ENCODE peak calls at places on chromosomes 4 and X, in four cellular contexts. One of them, this sample, is unnamed.

GRCh38 chr4:16085822-16086221 is 2.0 kb upstream of the PROM1 start:
- DNase-seq in heart left ventricle: no peak
- DNase-seq in adrenal gland: no peak
- DNase-seq in upper lobe of left lung: no peak
- DNase-seq in this sample: peak; percentile 47

GRCh38 chrX:40209951-40210617 is 112.3 kb upstream of the BCOR start:
- DNase-seq in heart left ventricle: no peak
- DNase-seq in adrenal gland: no peak
- DNase-seq in upper lobe of left lung: no peak
- DNase-seq in this sample: no peak

GRCh38 chrX:149648932-149649331 is 17.3 kb upstream of the TMEM185A start:
- DNase-seq in heart left ventricle: no peak
- DNase-seq in adrenal gland: no peak
- DNase-seq in upper lobe of left lung: no peak
- DNase-seq in this sample: peak; percentile 78

GRCh38 chr4:146051724-146052396 is 113.2 kb upstream of the ZNF827 start:
- DNase-seq in heart left ventricle: no peak
- DNase-seq in adrenal gland: no peak
- DNase-seq in upper lobe of left lung: no peak
- DNase-seq in this sample: no peak

GRCh38 chr4:153582954-153583456 is 101.1 kb upstream of the TLR2 start:
- DNase-seq in heart left ventricle: no peak
- DNase-seq in adrenal gland: no peak
- DNase-seq in upper lobe of left lung: no peak
- DNase-seq in this sample: no peak

GRCh38 chr4:158826882-158827281 is 58.1 kb downstream of the FNIP2 start:
- DNase-seq in heart left ventricle: no peak
- DNase-seq in adrenal gland: no peak
- DNase-seq in upper lobe of left lung: no peak
- DNase-seq in this sample: no peak

GRCh38 chr4:180665994-180666818 is 1577.0 kb upstream of the TENM3 start:
- DNase-seq in heart left ventricle: no peak
- DNase-seq in adrenal gland: peak; percentile 52
- DNase-seq in upper lobe of left lung: no peak
- DNase-seq in this sample: no peak

GRCh38 chr4:39354178-39354503 is 12.0 kb downstream of the RFC1 start:
- DNase-seq in heart left ventricle: no peak
- DNase-seq in adrenal gland: no peak
- DNase-seq in upper lobe of left lung: no peak
- DNase-seq in this sample: no peak

GRCh38 chr4:4778491-4779003 is 80.9 kb upstream of the MSX1 start:
- DNase-seq in heart left ventricle: no peak
- DNase-seq in adrenal gland: no peak
- DNase-seq in upper lobe of left lung: no peak
- DNase-seq in this sample: no peak

GRCh38 chrX:119503484-119503861 is 35.2 kb downstream of the SLC25A5 start:
- DNase-seq in heart left ventricle: peak; percentile 38
- DNase-seq in adrenal gland: peak; percentile 71
- DNase-seq in upper lobe of left lung: no peak
- DNase-seq in this sample: no peak

GRCh38 chrX:5644786-5645185 is 583.9 kb downstream of the NLGN4X start:
- DNase-seq in heart left ventricle: no peak
- DNase-seq in adrenal gland: no peak
- DNase-seq in upper lobe of left lung: no peak
- DNase-seq in this sample: no peak

GRCh38 chrX:28498658-28499057 is 88.6 kb upstream of the IL1RAPL1 start:
- DNase-seq in heart left ventricle: no peak
- DNase-seq in adrenal gland: no peak
- DNase-seq in upper lobe of left lung: no peak
- DNase-seq in this sample: no peak

GRCh38 chr4:182916483-182917181 is 554 bp downstream of the DCTD start:
- DNase-seq in heart left ventricle: peak; percentile 80
- DNase-seq in adrenal gland: peak; percentile 76
- DNase-seq in upper lobe of left lung: no peak
- DNase-seq in this sample: no peak

GRCh38 chr4:181008164-181008563 is 1235.0 kb upstream of the TENM3 start:
- DNase-seq in heart left ventricle: no peak
- DNase-seq in adrenal gland: no peak
- DNase-seq in upper lobe of left lung: no peak
- DNase-seq in this sample: no peak

GRCh38 chrX:139172731-139173130 is 357.8 kb upstream of the F9 start:
- DNase-seq in heart left ventricle: no peak
- DNase-seq in adrenal gland: no peak
- DNase-seq in upper lobe of left lung: no peak
- DNase-seq in this sample: no peak

GRCh38 chr4:3766207-3766790 is at the start of gene ADRA2C:
- DNase-seq in heart left ventricle: no peak
- DNase-seq in adrenal gland: no peak
- DNase-seq in upper lobe of left lung: no peak
- DNase-seq in this sample: no peak

GRCh38 chrX:23785564-23785963 is 2.6 kb downstream of the SAT1 start:
- DNase-seq in heart left ventricle: no peak
- DNase-seq in adrenal gland: no peak
- DNase-seq in upper lobe of left lung: no peak
- DNase-seq in this sample: no peak
- TF ChIP-seq POLR2A in heart left ventricle: no peak
- TF ChIP-seq POLR2A in adrenal gland: peak; percentile 14
- TF ChIP-seq POLR2A in upper lobe of left lung: no peak
- TF ChIP-seq POLR2A in this sample: no peak

GRCh38 chrX:132488092-132488749 is 617 bp downstream of the MBNL3 start:
- DNase-seq in heart left ventricle: no peak
- DNase-seq in adrenal gland: peak; percentile 35
- DNase-seq in upper lobe of left lung: no peak
- DNase-seq in this sample: no peak
- H3K9me3 ChIP-seq in heart left ventricle: no peaks in the 10 kb centered on the region
- H3K9me3 ChIP-seq in adrenal gland: no peaks in the 10 kb centered on the region
- H3K9me3 ChIP-seq in upper lobe of left lung: no peaks in the 10 kb centered on the region
- H3K9me3 ChIP-seq in this sample: no peaks in the 10 kb centered on the region

DNA sequence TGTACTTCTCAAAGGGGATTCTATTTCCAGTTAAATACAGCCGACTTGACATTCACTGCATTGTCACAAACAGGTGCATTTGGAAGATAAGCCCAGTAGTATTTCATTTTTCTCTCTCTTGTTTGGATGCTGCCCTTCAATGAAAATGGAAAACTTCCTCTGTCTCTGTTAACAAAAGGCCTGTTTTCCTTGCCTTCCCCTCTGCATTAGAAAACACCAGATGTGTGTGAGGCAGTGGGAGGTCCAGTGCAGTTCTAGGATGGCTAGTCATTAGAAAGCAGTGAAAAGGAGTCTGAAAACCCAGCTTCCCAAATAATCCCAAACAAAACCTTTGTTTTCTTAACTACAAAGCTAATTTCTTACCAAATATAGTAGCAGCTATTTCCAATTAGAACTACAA is 451.9 kb upstream of the RPS6KA3 start:
- DNase-seq in heart left ventricle: no peak
- DNase-seq in adrenal gland: no peak
- DNase-seq in upper lobe of left lung: no peak
- DNase-seq in this sample: no peak
- H3K27ac ChIP-seq in heart left ventricle: no peak overlapping the region
- H3K27ac ChIP-seq in adrenal gland: no peak overlapping the region
- H3K27ac ChIP-seq in upper lobe of left lung: no peak overlapping the region
- H3K27ac ChIP-seq in this sample: no peak overlapping the region

GRCh38 chr4:120919358-120919757 is 3.2 kb downstream of the PRDM5 start:
- DNase-seq in heart left ventricle: no peak
- DNase-seq in adrenal gland: no peak
- DNase-seq in upper lobe of left lung: no peak
- DNase-seq in this sample: no peak

GRCh38 chr4:120923201-120923522 is 636 bp upstream of the PRDM5 start:
- DNase-seq in heart left ventricle: no peak
- DNase-seq in adrenal gland: no peak
- DNase-seq in upper lobe of left lung: no peak
- DNase-seq in this sample: no peak

GRCh38 chr4:120920666-120921065 is 1.9 kb downstream of the PRDM5 start:
- DNase-seq in heart left ventricle: no peak
- DNase-seq in adrenal gland: no peak
- DNase-seq in upper lobe of left lung: no peak
- DNase-seq in this sample: no peak

GRCh38 chr4:120922390-120923200 is at the start of gene PRDM5:
- DNase-seq in heart left ventricle: peak; percentile 73
- DNase-seq in adrenal gland: peak; percentile 61
- DNase-seq in upper lobe of left lung: peak; percentile 94
- DNase-seq in this sample: no peak

DNA sequence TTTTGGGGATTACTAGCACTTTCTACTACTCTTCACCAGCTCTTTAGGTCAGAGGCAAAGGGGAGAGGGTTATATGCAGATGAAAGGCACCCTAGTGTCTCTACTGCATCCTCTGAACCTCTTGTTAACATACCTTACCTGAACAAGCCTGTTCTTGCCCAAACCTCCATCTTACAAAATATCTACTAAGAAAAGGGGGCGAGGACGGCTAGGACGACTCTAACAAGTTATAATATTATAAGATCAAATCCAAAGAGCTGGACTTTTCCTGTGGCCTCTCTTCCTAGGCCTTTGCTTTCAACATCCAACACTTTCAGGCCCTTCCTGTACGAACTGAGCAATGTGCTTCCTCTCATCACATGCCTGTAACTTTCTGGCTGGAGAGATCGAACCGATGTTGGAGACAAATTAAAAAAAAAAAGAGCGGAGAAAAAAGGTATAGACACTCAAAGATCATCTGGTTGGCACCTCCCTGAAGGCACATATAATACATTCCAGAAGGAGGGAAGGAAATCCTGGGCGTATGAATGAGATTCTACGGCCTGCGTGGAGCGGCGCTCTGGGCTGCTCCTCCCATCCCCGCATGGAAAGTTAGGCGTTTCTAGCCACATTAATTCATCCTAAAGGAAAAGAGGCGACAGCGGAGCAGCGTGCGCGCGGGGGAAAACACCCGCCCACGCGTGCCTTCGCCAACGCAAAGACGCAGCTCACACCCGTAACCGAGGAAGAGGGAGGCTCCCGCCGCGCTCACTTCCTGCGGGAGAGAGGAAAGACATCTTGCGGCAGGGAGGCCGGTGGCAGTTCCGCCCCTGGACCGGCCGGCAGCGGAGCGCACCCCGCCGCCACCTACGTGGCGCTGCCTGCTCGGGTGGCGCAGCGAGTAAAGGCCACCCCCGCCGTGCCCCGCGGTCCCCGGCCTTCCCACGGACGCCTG is 803 bp downstream of the PRDM5 start:
- DNase-seq in heart left ventricle: peak; percentile 87
- DNase-seq in adrenal gland: peak; percentile 73
- DNase-seq in upper lobe of left lung: peak; percentile 91
- DNase-seq in this sample: no peak
- TF ChIP-seq POLR2A in heart left ventricle: peak; percentile 71
- TF ChIP-seq POLR2A in adrenal gland: peak; percentile 68
- TF ChIP-seq POLR2A in upper lobe of left lung: peak; percentile 70
- TF ChIP-seq POLR2A in this sample: no peak